ENCODE peak calls at places on chromosomes 13 and 19, in five cellular contexts. X is breast epithelium, G is fibroblast of lung, I is ascending aorta, Y is heart left ventricle. T is an unnamed sample.

GRCh38 chr13:25347156-25347555 is 24.6 kb upstream of the ATP8A2 start:
- DNase-seq in X (no peak), G (peak), I (no peak), Y (no peak), T (no peak)

GRCh38 chr19:13150919-13151604 is 851 bp downstream of the IER2 start:
- DNase-seq in X (no peak), G (no peak), I (no peak), Y (peak), T (no peak)

GRCh38 chr19:1295169-1296012 is 9.7 kb downstream of the EFNA2 start:
- DNase-seq in X (no peak), G (no peak), I (no peak), Y (no peak), T (no peak)

GRCh38 chr13:113058129-113058987 is 47.2 kb upstream of the F7 start:
- DNase-seq in X (no peak), G (no peak), I (no peak), Y (no peak), T (no peak)

GRCh38 chr13:59643906-59644626 is 519.7 kb downstream of the DIAPH3 start:
- DNase-seq in X (no peak), G (no peak), I (no peak), Y (no peak), T (no peak)

GRCh38 chr13:109666656-109667448 is 119.5 kb downstream of the IRS2 start:
- DNase-seq in X (no peak), G (peak), I (no peak), Y (no peak), T (peak)

GRCh38 chr19:9881720-9882119 is 46.6 kb downstream of the PIN1 start:
- DNase-seq in X (no peak), G (no peak), I (no peak), Y (no peak), T (no peak)

GRCh38 chr19:58513694-58514563 is 2.1 kb upstream of the SLC27A5 start:
- DNase-seq in X (peak), G (peak), I (peak), Y (peak), T (peak)

GRCh38 chr19:246551-246950 is 44.7 kb downstream of the PLPP2 start:
- DNase-seq in X (no peak), G (no peak), I (no peak), Y (no peak), T (no peak)

GRCh38 chr13:113835461-113836274 is 28.2 kb downstream of the GAS6 start:
- DNase-seq in X (no peak), G (peak), I (no peak), Y (no peak), T (peak)

GRCh38 chr13:94351292-94352000 is 128.0 kb downstream of the DCT start:
- DNase-seq in X (no peak), G (peak), I (no peak), Y (no peak), T (peak)

GRCh38 chr19:48818234-48818823 is 7.5 kb upstream of the BCAT2 start:
- DNase-seq in X (no peak), G (no peak), I (no peak), Y (no peak), T (no peak)

GRCh38 chr13:106382569-106382968 is 152.9 kb downstream of the EFNB2 start:
- DNase-seq in X (no peak), G (no peak), I (no peak), Y (no peak), T (no peak)

GRCh38 chr13:39401091-39401647 is 201.8 kb downstream of the LHFPL6 start:
- DNase-seq in X (no peak), G (no peak), I (no peak), Y (no peak), T (no peak)

GRCh38 chr13:108322206-108322824 is 52.8 kb downstream of the TNFSF13B start:
- DNase-seq in X (no peak), G (peak), I (no peak), Y (no peak), T (peak)

GRCh38 chr19:18769989-18770528 is 21.0 kb downstream of the COMP start:
- DNase-seq in X (no peak), G (no peak), I (no peak), Y (no peak), T (no peak)

GRCh38 chr13:33272531-33273124 is 12.9 kb downstream of the STARD13 start:
- DNase-seq in X (no peak), G (peak), I (no peak), Y (no peak), T (no peak)

GRCh38 chr19:50724522-50725217 is 1.5 kb downstream of the CLEC11A start:
- DNase-seq in X (peak), G (peak), I (peak), Y (peak), T (peak)

GRCh38 chr19:55454787-55455243 is 6.6 kb downstream of the ISOC2 start:
- DNase-seq in X (no peak), G (no peak), I (no peak), Y (no peak), T (peak)

GRCh38 chr19:17754634-17755532 is 3.6 kb downstream of the FCHO1 start:
- DNase-seq in X (no peak), G (no peak), I (no peak), Y (no peak), T (no peak)

GRCh38 chr19:10418281-10419199 is 1.8 kb upstream of the PDE4A start:
- DNase-seq in X (no peak), G (peak), I (no peak), Y (no peak), T (no peak)

GRCh38 chr19:35162471-35163326 is 8.2 kb downstream of the FXYD5 start:
- DNase-seq in X (no peak), G (peak), I (no peak), Y (no peak), T (no peak)

GRCh38 chr13:100230813-100231575 is 142.1 kb downstream of the PCCA start:
- DNase-seq in X (no peak), G (no peak), I (no peak), Y (no peak), T (no peak)

GRCh38 chr13:104106705-104107393 is 1040.6 kb upstream of the SLC10A2 start:
- DNase-seq in X (no peak), G (peak), I (no peak), Y (no peak), T (peak)

GRCh38 chr19:29487432-29487831 is 38.4 kb upstream of the VSTM2B start:
- DNase-seq in X (no peak), G (no peak), I (peak), Y (peak), T (no peak)
- H3K4me3 ChIP-seq in X (no peak), G (no peak), I (no peak), Y (no peak), T (no peak)

GRCh38 chr19:28634031-28634328 is 579.0 kb downstream of the UQCRFS1 start:
- DNase-seq in X (no peak), G (no peak), I (no peak), Y (no peak), T (no peak)
- TF ChIP-seq CTCF in X (no peak), G (no peak), I (no peak), Y (no peak), T (no peak)

DNA sequence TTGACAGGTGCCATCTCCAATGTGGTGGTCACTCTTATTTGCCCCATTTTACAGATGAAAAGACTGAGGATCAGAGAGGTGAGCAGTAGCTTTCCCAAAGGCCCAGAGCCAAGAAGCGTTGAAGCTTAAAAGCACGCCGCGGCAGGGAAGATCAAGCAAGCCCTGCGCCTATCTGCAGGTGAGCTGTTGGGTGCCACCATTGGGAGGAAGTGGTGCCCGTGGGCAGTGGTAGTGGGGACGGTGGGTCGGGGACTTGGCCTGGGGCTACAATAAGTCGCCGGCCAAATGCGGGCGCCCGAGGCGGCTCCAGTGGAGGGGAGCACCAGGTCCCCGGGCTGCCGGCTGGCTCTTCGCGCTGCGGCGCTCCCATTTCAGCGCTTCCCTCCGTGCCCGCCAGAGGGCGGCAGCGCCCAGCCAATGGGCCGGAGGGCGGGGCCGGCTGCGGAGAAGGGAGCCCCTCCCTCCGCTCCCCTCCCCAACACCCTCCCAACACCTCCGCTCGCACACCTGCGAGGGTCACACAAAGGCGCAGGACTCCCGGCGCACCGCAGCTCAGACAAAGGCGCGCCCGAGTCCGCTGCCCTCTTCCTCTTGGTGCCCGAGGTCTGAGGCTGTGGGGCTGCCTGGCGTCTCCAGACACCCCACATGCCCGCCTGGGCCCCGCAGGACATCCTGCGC is 744 bp upstream of the POU2F2 start:
- DNase-seq in X (peak), G (no peak), I (peak), Y (peak), T (peak)
- H3K4me3 ChIP-seq in X (peak), G (peak), I (peak), Y (peak), T (peak)

GRCh38 chr19:8115805-8116396 is 33.5 kb downstream of the FBN3 start:
- DNase-seq in X (no peak), G (no peak), I (no peak), Y (no peak), T (no peak)
- TF ChIP-seq CTCF in X (no peak), G (no peak), I (no peak), Y (no peak), T (no peak)

GRCh38 chr13:20840590-20840989 is 62.0 kb downstream of the XPO4 start:
- DNase-seq in X (no peak), G (peak), I (no peak), Y (no peak), T (peak)
- H3K4me3 ChIP-seq in X (no peak), G (no peak), I (no peak), Y (no peak), T (no peak)

GRCh38 chr19:39725995-39726394 is 11.8 kb downstream of the CLC start:
- DNase-seq in X (no peak), G (no peak), I (no peak), Y (no peak), T (no peak)
- TF ChIP-seq CTCF in X (no peak), G (no peak), I (no peak), Y (no peak), T (no peak)

DNA sequence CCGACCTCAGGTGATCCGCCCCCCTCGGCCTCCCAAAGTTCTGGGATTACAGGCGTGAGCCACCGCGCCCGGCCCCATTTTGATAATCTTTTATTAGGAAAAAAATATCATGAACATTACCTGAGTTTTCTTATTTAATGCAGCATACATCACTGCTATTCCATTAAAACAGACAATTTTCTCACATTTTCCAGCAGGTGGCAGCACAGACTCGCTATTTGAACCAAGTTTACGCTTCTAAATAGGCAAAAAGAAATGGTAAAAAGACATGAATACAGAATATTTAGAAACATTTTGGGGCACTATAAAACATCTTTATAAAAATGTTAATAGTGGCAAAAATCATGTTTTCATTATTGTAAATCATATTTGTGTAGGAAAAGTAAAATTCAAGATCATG is 903.1 kb downstream of the SLITRK6 start:
- DNase-seq in X (no peak), G (peak), I (no peak), Y (no peak), T (peak)
- H3K4me3 ChIP-seq in X (no peak), G (no peak), I (no peak), Y (no peak), T (no peak)

GRCh38 chr19:40603071-40603718 is 2.0 kb downstream of the LTBP4 start:
- DNase-seq in X (no peak), G (peak), I (no peak), Y (no peak), T (peak)
- TF ChIP-seq CTCF in X (no peak), G (peak), I (no peak), Y (no peak), T (no peak)

T was measured in cardiac fibroblast.